ENCODE peak calls at places on chromosomes 13 and 19, in six cellular contexts. D is stromal cell of bone marrow, K is NCI-H1092, E is amniotic epithelial cell, Z is psoas muscle, B is fibroblast of the conjunctiva. M is an unnamed sample.

GRCh38 chr13:84961023-84961422 is 838.2 kb downstream of the SLITRK6 start:
- DNase-seq in D (no peak), K (no peak), E (no peak), Z (no peak), B (no peak), M (no peak)

GRCh38 chr13:87884874-87885273 is 213.7 kb downstream of the SLITRK5 start:
- DNase-seq in D (no peak), K (peak; percentile 31), E (peak; percentile 78), Z (no peak), B (no peak), M (no peak)

GRCh38 chr19:13990085-13990484 is 16.0 kb downstream of the RFX1 start:
- DNase-seq in D (no peak), K (no peak), E (no peak), Z (no peak), B (no peak), M (no peak)

GRCh38 chr13:42266464-42266863 is 5.5 kb upstream of the AKAP11 start:
- DNase-seq in D (peak; percentile 18), K (no peak), E (no peak), Z (no peak), B (peak; percentile 22), M (no peak)

GRCh38 chr13:44149821-44150220 is 223.8 kb upstream of the SERP2 start:
- DNase-seq in D (no peak), K (no peak), E (no peak), Z (no peak), B (no peak), M (no peak)

GRCh38 chr19:3852614-3853254 is 16.1 kb downstream of the ZFR2 start:
- DNase-seq in D (peak; percentile 39), K (no peak), E (peak; percentile 67), Z (no peak), B (peak; percentile 59), M (no peak)

GRCh38 chr19:33395561-33396550 is 22.3 kb downstream of the CEBPG start:
- DNase-seq in D (peak; percentile 48), K (no peak), E (no peak), Z (peak; percentile 71), B (no peak), M (no peak)

GRCh38 chr13:46341112-46341711 is 45.8 kb downstream of the RUBCNL start:
- DNase-seq in D (peak; percentile 85), K (no peak), E (peak; percentile 68), Z (no peak), B (peak; percentile 20), M (no peak)

GRCh38 chr19:30596813-30597399 is 224.7 kb downstream of the ZNF536 start:
- DNase-seq in D (no peak), K (no peak), E (no peak), Z (no peak), B (no peak), M (no peak)

GRCh38 chr13:99288069-99288468 is 19.1 kb downstream of the GPR183 start:
- DNase-seq in D (no peak), K (peak; percentile 44), E (no peak), Z (no peak), B (no peak), M (no peak)

GRCh38 chr19:3606174-3606689 is 443 bp downstream of the TBXA2R start:
- DNase-seq in D (no peak), K (no peak), E (no peak), Z (no peak), B (no peak), M (no peak)

GRCh38 chr19:23070353-23070781 is 46.5 kb upstream of the ZNF730 start:
- DNase-seq in D (no peak), K (peak; percentile 39), E (peak; percentile 24), Z (peak; percentile 31), B (peak; percentile 23), M (no peak)

GRCh38 chr19:7832781-7833180 is 2.8 kb downstream of the EVI5L start:
- DNase-seq in D (no peak), K (no peak), E (peak; percentile 10), Z (no peak), B (no peak), M (no peak)

GRCh38 chr19:661427-662196 is 1.4 kb downstream of the RNF126 start:
- DNase-seq in D (no peak), K (no peak), E (no peak), Z (no peak), B (no peak), M (no peak)

GRCh38 chr13:60001892-60002291 is 161.8 kb downstream of the DIAPH3 start:
- DNase-seq in D (no peak), K (no peak), E (peak; percentile 40), Z (no peak), B (no peak), M (no peak)

GRCh38 chr13:23268441-23268840 is 87.7 kb downstream of the SGCG start:
- DNase-seq in D (no peak), K (no peak), E (no peak), Z (no peak), B (no peak), M (no peak)

GRCh38 chr19:14441041-14441938 is 8.2 kb downstream of the PKN1 start:
- DNase-seq in D (no peak), K (no peak), E (no peak), Z (no peak), B (no peak), M (no peak)

GRCh38 chr19:3266792-3267469 is 42.5 kb downstream of the CELF5 start:
- DNase-seq in D (no peak), K (no peak), E (no peak), Z (no peak), B (no peak), M (no peak)

GRCh38 chr19:732325-733069 is 18.4 kb upstream of the MISP start:
- DNase-seq in D (no peak), K (no peak), E (no peak), Z (no peak), B (no peak), M (no peak)

GRCh38 chr13:100234006-100234405 is 145.1 kb downstream of the PCCA start:
- DNase-seq in D (no peak), K (peak; percentile 18), E (no peak), Z (no peak), B (no peak), M (no peak)

GRCh38 chr19:51702103-51702753 is 9.1 kb downstream of the SPACA6 start:
- DNase-seq in D (no peak), K (no peak), E (peak; percentile 77), Z (peak; percentile 81), B (no peak), M (no peak)

GRCh38 chr19:34994643-34995471 is 5.3 kb upstream of the GRAMD1A start:
- DNase-seq in D (no peak), K (no peak), E (no peak), Z (no peak), B (no peak), M (no peak)

GRCh38 chr19:55643003-55643732 is at the start of gene ZNF581:
- DNase-seq in D (no peak), K (no peak), E (peak; percentile 77), Z (peak; percentile 78), B (no peak), M (no peak)

GRCh38 chr19:55041627-55042343 is 3.7 kb upstream of the GP6 start:
- DNase-seq in D (no peak), K (no peak), E (no peak), Z (no peak), B (no peak), M (no peak)

GRCh38 chr19:39009001-39009400 is 23.3 kb downstream of the FBXO27 start:
- DNase-seq in D (no peak), K (no peak), E (no peak), Z (no peak), B (no peak), M (no peak)

GRCh38 chr13:42116225-42116624 is 67.8 kb downstream of the DGKH start:
- DNase-seq in D (no peak), K (no peak), E (peak; percentile 62), Z (no peak), B (no peak), M (no peak)

GRCh38 chr13:34513526-34513925 is 428.5 kb upstream of the NBEA start:
- DNase-seq in D (no peak), K (no peak), E (no peak), Z (no peak), B (no peak), M (no peak)

GRCh38 chr13:93225610-93226009 is 997 bp upstream of the GPC6 start:
- DNase-seq in D (no peak), K (no peak), E (peak; percentile 35), Z (no peak), B (no peak), M (no peak)